ENCODE peak calls at places on chromosomes 13 and 19, in four cellular contexts. H is GM23248, E is colonic mucosa, Y is left ventricle myocardium inferior. Z is an unnamed sample.

GRCh38 chr19:31099470-31100190 is 249.6 kb downstream of the TSHZ3 start:
- DNase-seq in H (peak; percentile 39), E (no peak), Y (no peak), Z (no peak)

GRCh38 chr13:77513719-77514335 is 21.7 kb upstream of the SCEL start:
- DNase-seq in H (no peak), E (no peak), Y (no peak), Z (no peak)

GRCh38 chr19:2123682-2124387 is 27.1 kb downstream of the IZUMO4 start:
- DNase-seq in H (peak; percentile 29), E (no peak), Y (no peak), Z (no peak)

GRCh38 chr19:14378890-14379289 is 2.4 kb upstream of the ADGRE5 start:
- DNase-seq in H (no peak), E (no peak), Y (no peak), Z (no peak)

GRCh38 chr19:44869728-44870470 is 21.2 kb upstream of the TOMM40 start:
- DNase-seq in H (peak; percentile 55), E (no peak), Y (no peak), Z (peak; percentile 71)

GRCh38 chr19:32558607-32559228 is 22.3 kb upstream of the PDCD5 start:
- DNase-seq in H (no peak), E (no peak), Y (no peak), Z (no peak)

GRCh38 chr13:33184530-33184929 is 101.0 kb downstream of the STARD13 start:
- DNase-seq in H (no peak), E (no peak), Y (no peak), Z (no peak)

GRCh38 chr19:34481861-34482379 is 362 bp downstream of the WTIP start:
- DNase-seq in H (peak; percentile 87), E (no peak), Y (peak; percentile 50), Z (no peak)

GRCh38 chr19:4977299-4978174 is 8.6 kb downstream of the KDM4B start:
- DNase-seq in H (peak; percentile 98), E (no peak), Y (peak; percentile 56), Z (no peak)

GRCh38 chr19:46299004-46299509 is 2.2 kb downstream of the HIF3A start:
- DNase-seq in H (peak; percentile 88), E (peak; percentile 99), Y (peak; percentile 98), Z (peak; percentile 98)

GRCh38 chr19:15284896-15285295 is 47.4 kb downstream of the BRD4 start:
- DNase-seq in H (no peak), E (no peak), Y (no peak), Z (no peak)

GRCh38 chr13:90185734-90186133 is 1161.8 kb upstream of the MIR17HG start:
- DNase-seq in H (peak; percentile 28), E (no peak), Y (no peak), Z (no peak)

GRCh38 chr19:41298327-41298964 is 11.5 kb upstream of the CCDC97 start:
- DNase-seq in H (peak; percentile 94), E (peak; percentile 45), Y (peak; percentile 79), Z (peak; percentile 88)

GRCh38 chr13:64054306-64054705 is 2638.7 kb upstream of the PCDH20 start:
- DNase-seq in H (no peak), E (no peak), Y (no peak), Z (no peak)

GRCh38 chr19:33467851-33468250 is 53.7 kb downstream of the PEPD start:
- DNase-seq in H (no peak), E (no peak), Y (no peak), Z (no peak)

GRCh38 chr13:110462091-110462490 is 99.4 kb downstream of the RAB20 start:
- DNase-seq in H (no peak), E (no peak), Y (no peak), Z (no peak)

GRCh38 chr13:110466261-110466660 is 95.3 kb downstream of the RAB20 start:
- DNase-seq in H (no peak), E (no peak), Y (no peak), Z (no peak)

GRCh38 chr13:110463876-110464510 is 97.5 kb downstream of the RAB20 start:
- DNase-seq in H (peak; percentile 36), E (no peak), Y (no peak), Z (no peak)

GRCh38 chr13:110465696-110466095 is 95.8 kb downstream of the RAB20 start:
- DNase-seq in H (no peak), E (no peak), Y (no peak), Z (no peak)

DNA sequence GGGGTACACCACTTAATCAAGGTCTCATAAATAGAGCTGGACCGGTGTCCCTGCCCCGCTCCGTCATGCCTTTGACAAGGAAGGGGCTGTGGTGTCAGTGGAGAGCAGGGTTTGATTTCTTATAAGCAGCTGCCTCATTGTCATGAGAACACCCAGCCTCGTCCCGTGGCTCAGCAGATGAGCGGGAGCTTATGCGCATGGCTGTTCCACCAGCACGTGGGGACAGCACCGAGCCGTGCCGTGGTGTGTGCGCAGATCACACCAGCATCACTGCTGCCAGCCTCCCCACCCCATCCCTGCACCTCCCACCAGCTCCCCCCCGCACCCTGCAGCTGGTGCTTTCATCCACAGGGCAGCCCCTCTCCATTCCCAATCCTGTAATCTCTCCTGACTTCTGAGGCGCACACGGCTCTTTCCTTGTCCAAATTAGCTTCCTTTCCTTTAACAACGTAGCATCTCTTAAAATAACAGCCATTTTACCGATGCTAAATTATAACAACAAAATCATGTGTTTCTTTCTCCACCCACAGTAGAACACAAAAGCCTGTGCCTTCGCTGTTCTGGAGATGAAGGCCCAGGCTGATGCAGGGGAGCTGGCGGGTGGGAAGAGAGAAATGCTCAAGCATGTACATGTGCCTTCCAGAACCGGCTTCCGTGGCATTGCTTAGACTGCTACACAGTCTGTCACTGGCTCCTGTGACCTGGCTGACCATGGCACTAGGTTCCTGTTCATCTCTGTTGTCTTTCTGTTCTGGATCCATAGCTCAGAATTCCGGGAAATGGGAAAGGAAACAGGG is 96.8 kb downstream of the RAB20 start:
- DNase-seq in H (no peak), E (no peak), Y (no peak), Z (no peak)
- H3K36me3 ChIP-seq in H (peaks cover 3% of the 10 kb centered on the region), E (no peaks in the 10 kb centered on the region), Y (peaks cover 100% of the 10 kb centered on the region), Z (peaks cover 67% of the 10 kb centered on the region)

DNA sequence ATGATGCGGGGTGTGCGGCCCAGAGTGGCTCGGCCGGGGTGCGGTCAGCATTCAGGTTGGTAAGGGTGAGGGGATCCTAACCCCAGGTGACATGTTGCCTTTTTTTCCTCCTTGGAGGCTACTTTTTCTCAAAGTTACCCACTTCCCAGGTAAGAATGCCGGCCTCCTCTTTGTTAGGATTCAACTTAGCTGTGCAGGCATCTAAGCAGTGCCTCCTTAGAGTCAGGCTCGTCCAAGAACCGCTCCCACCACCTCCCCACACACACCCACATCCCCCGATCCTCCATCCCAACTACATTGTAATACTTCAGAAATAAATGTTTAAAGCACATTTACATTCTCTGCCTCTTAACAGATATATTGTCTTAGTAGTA is 733 bp upstream of the ENOX1 start:
- DNase-seq in H (peak; percentile 9), E (no peak), Y (no peak), Z (no peak)
- H3K4me3 ChIP-seq in H (peak overlapping the region; percentile 74), E (peak overlapping the region; percentile 50), Y (peak overlapping the region; percentile 85), Z (peak overlapping the region; percentile 89)

GRCh38 chr13:27132538-27132937 is 39.1 kb downstream of the USP12 start:
- DNase-seq in H (no peak), E (no peak), Y (no peak), Z (no peak)

GRCh38 chr13:27128825-27129627 is 42.6 kb downstream of the USP12 start:
- DNase-seq in H (no peak), E (no peak), Y (no peak), Z (no peak)

GRCh38 chr13:27131202-27131623 is 40.4 kb downstream of the USP12 start:
- DNase-seq in H (peak; percentile 38), E (peak; percentile 39), Y (no peak), Z (no peak)

GRCh38 chr13:27131906-27132305 is 39.7 kb downstream of the USP12 start:
- DNase-seq in H (no peak), E (no peak), Y (no peak), Z (no peak)

DNA sequence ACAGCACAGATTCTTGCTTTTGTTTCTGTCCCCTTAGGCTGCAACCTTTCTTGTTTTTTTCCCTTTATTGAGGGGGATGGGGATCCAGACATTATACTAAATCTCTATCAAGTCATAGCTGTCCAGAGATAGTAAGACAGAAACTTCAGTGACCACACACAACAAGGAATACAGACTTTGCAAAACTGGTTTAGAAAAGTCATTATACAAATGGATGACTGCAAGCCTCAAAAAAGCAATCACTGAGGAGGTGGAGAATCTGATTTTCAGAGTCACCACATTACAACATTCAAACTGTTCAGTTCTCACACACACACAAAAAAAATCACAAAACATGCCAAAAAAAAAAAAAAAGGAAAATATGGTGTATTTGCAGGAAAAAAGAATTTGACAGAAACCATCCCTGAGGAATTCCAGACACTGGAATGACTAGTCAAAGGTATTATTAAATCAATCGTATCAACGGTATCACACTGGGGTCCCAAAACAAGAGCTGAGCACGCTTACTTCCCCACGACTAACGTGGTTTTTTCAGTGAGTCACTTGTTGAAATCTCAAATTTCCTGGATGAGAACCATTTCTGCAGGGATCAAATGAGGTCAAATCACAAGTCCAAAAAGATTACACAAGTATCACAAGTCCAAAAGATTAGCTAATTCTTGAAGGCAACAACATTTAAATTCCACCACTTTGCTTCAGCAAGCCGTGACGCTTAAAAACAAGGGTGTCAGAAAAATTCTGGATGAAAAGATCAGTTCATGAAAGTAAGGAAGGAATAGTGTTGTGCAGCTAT is 41.2 kb downstream of the USP12 start:
- DNase-seq in H (peak; percentile 59), E (no peak), Y (no peak), Z (no peak)
- H3K4me1 ChIP-seq in H (peaks cover 28% of the 10 kb centered on the region), E (peaks cover 10% of the 10 kb centered on the region), Y (peaks cover 83% of the 10 kb centered on the region), Z (peaks cover 44% of the 10 kb centered on the region)

GRCh38 chr19:3161453-3161852 is 17.1 kb upstream of the S1PR4 start:
- DNase-seq in H (peak; percentile 67), E (no peak), Y (no peak), Z (no peak)

GRCh38 chr19:3162418-3163229 is 15.9 kb upstream of the S1PR4 start:
- DNase-seq in H (peak; percentile 56), E (no peak), Y (no peak), Z (no peak)

GRCh38 chr19:3157096-3157845 is 21.3 kb upstream of the S1PR4 start:
- DNase-seq in H (no peak), E (no peak), Y (no peak), Z (no peak)

GRCh38 chr19:3159565-3159964 is 19.0 kb upstream of the S1PR4 start:
- DNase-seq in H (no peak), E (no peak), Y (no peak), Z (no peak)

DNA sequence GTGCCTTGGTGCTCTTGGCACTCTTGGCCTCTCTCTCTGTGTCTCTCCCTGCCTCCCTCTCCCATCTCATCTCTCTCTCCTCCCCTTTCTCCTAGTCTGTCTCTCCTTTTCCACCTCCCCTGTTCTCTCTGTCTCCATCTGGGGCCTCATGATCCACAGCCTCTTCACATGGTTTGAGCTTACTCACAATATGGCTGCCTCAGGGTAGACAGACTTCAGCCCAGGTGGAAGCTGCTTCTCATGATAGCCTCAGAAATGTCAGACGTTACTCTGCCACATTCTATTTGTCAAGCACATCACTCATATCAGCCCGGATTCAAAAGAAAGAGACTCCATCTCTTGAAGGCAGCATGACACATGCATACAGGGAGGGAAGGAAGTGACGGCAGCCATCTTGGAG is 18.4 kb upstream of the S1PR4 start:
- DNase-seq in H (no peak), E (no peak), Y (no peak), Z (no peak)
- H3K36me3 ChIP-seq in H (no peaks in the 10 kb centered on the region), E (no peaks in the 10 kb centered on the region), Y (no peaks in the 10 kb centered on the region), Z (no peaks in the 10 kb centered on the region)

GRCh38 chr13:20702530-20702929 is 969 bp upstream of the IL17D start:
- DNase-seq in H (peak; percentile 47), E (peak; percentile 48), Y (no peak), Z (no peak)
- H3K4me3 ChIP-seq in H (peak overlapping the region; percentile 64), E (peak overlapping the region; percentile 58), Y (peak overlapping the region; percentile 79), Z (peak overlapping the region; percentile 69)

GRCh38 chr19:48632692-48633147 is 4.5 kb downstream of the DBP start:
- DNase-seq in H (peak; percentile 71), E (no peak), Y (no peak), Z (no peak)
- H3K4me1 ChIP-seq in H (peaks cover 35% of the 10 kb centered on the region), E (peaks cover 36% of the 10 kb centered on the region), Y (peaks cover 78% of the 10 kb centered on the region), Z (peaks cover 70% of the 10 kb centered on the region)

GRCh38 chr13:110641055-110642015 is 26.0 kb downstream of the NAXD start:
- DNase-seq in H (peak; percentile 26), E (no peak), Y (peak; percentile 47), Z (no peak)
- H3K36me3 ChIP-seq in H (peaks cover 44% of the 10 kb centered on the region), E (peaks cover 5% of the 10 kb centered on the region), Y (peaks cover 67% of the 10 kb centered on the region), Z (peaks cover 50% of the 10 kb centered on the region)

GRCh38 chr19:39398297-39398864 is 7.2 kb downstream of the MED29 start:
- DNase-seq in H (peak; percentile 97), E (peak; percentile 89), Y (peak; percentile 77), Z (peak; percentile 66)
- H3K4me3 ChIP-seq in H (peak overlapping the region; percentile 24), E (peak overlapping the region; percentile 10), Y (peak overlapping the region; percentile 14), Z (no peak overlapping the region)

Z was measured in heart right ventricle.